ENCODE peak calls at places on chromosomes 3 and 15, in four cellular contexts. Y is K562, X is GM12878, Q is GM12891. A is an unnamed sample.

GRCh38 chr3:122640437-122640999 is 40.1 kb upstream of the PARP14 start:
- DNase-seq in Y (no peak), X (no peak), Q (no peak), A (no peak)

GRCh38 chr15:93024716-93025624 is 64.0 kb downstream of the RGMA start:
- DNase-seq in Y (no peak), X (no peak), Q (no peak), A (no peak)

GRCh38 chr3:50137567-50137966 is 17.6 kb upstream of the SEMA3F start:
- DNase-seq in Y (no peak), X (no peak), Q (no peak), A (no peak)

GRCh38 chr3:195872800-195873199 is 35.6 kb downstream of the TNK2 start:
- DNase-seq in Y (no peak), X (no peak), Q (no peak), A (no peak)

GRCh38 chr3:174232658-174233429 is 626.3 kb upstream of the NAALADL2 start:
- DNase-seq in Y (no peak), X (no peak), Q (no peak), A (no peak)

GRCh38 chr3:123283657-123284398 is 82.1 kb downstream of the SEC22A start:
- DNase-seq in Y (no peak), X (no peak), Q (no peak), A (no peak)

GRCh38 chr3:11206953-11207352 is 52.7 kb downstream of the HRH1 start:
- DNase-seq in Y (no peak), X (no peak), Q (no peak), A (no peak)

GRCh38 chr15:39618063-39618823 is 37.4 kb downstream of the THBS1 start:
- DNase-seq in Y (no peak), X (no peak), Q (no peak), A (no peak)

GRCh38 chr3:194720048-194720447 is 34.4 kb downstream of the FAM43A start:
- DNase-seq in Y (no peak), X (no peak), Q (no peak), A (no peak)

GRCh38 chr3:192339214-192339613 is 388.1 kb downstream of the FGF12 start:
- DNase-seq in Y (no peak), X (no peak), Q (no peak), A (no peak)

GRCh38 chr3:171054921-171055320 is 28.4 kb upstream of the SLC2A2 start:
- DNase-seq in Y (no peak), X (no peak), Q (no peak), A (no peak)

GRCh38 chr3:13013595-13013993 is 59.6 kb downstream of the IQSEC1 start:
- DNase-seq in Y (no peak), X (no peak), Q (no peak), A (no peak)

GRCh38 chr15:59148160-59148810 is 43.3 kb downstream of the CCNB2 start:
- DNase-seq in Y (no peak), X (no peak), Q (no peak), A (no peak)

GRCh38 chr3:24683511-24684384 is 189.1 kb upstream of the THRB start:
- DNase-seq in Y (peak), X (no peak), Q (no peak), A (no peak)

GRCh38 chr3:3110299-3110630 is at the start of gene IL5RA:
- DNase-seq in Y (no peak), X (no peak), Q (no peak), A (no peak)

GRCh38 chr3:168073842-168074311 is 21.8 kb downstream of the GOLIM4 start:
- DNase-seq in Y (no peak), X (no peak), Q (no peak), A (no peak)

GRCh38 chr3:72114773-72115172 is 329.8 kb upstream of the PROK2 start:
- DNase-seq in Y (no peak), X (no peak), Q (no peak), A (no peak)

GRCh38 chr3:11613319-11613718 is 30.4 kb downstream of the VGLL4 start:
- DNase-seq in Y (no peak), X (no peak), Q (no peak), A (no peak)

GRCh38 chr3:127721536-127721935 is 48.8 kb downstream of the ABTB1 start:
- DNase-seq in Y (no peak), X (no peak), Q (no peak), A (no peak)

GRCh38 chr3:151460240-151460639 is 621 bp downstream of the IGSF10 start:
- DNase-seq in Y (no peak), X (no peak), Q (no peak), A (no peak)

GRCh38 chr3:87158823-87159222 is 68.3 kb upstream of the CHMP2B start:
- DNase-seq in Y (no peak), X (no peak), Q (no peak), A (no peak)

GRCh38 chr15:57914350-57915055 is 151.0 kb downstream of the ALDH1A2 start:
- DNase-seq in Y (no peak), X (no peak), Q (no peak), A (no peak)

GRCh38 chr15:48541659-48542334 is 103.7 kb downstream of the FBN1 start:
- DNase-seq in Y (no peak), X (peak), Q (peak), A (no peak)

GRCh38 chr15:40058476-40059140 is 19.6 kb upstream of the SRP14 start:
- DNase-seq in Y (no peak), X (no peak), Q (no peak), A (no peak)

GRCh38 chr3:191246628-191247027 is 47.6 kb downstream of the OSTN start:
- DNase-seq in Y (no peak), X (no peak), Q (no peak), A (no peak)

GRCh38 chr3:70097084-70097483 is 97.6 kb downstream of the SAMMSON start:
- DNase-seq in Y (no peak), X (no peak), Q (no peak), A (no peak)

GRCh38 chr3:47782538-47783308 is 1.0 kb upstream of the SMARCC1 start:
- DNase-seq in Y (peak), X (no peak), Q (no peak), A (no peak)
- TF ChIP-seq SPI1 in Y (no peak), X (no peak), Q (no peak), A (no peak)

GRCh38 chr3:131193671-131194291 is 167.1 kb downstream of the NEK11 start:
- DNase-seq in Y (no peak), X (no peak), Q (no peak), A (no peak)
- TF ChIP-seq SPI1 in Y (no peak), X (no peak), Q (no peak), A (no peak)

DNA sequence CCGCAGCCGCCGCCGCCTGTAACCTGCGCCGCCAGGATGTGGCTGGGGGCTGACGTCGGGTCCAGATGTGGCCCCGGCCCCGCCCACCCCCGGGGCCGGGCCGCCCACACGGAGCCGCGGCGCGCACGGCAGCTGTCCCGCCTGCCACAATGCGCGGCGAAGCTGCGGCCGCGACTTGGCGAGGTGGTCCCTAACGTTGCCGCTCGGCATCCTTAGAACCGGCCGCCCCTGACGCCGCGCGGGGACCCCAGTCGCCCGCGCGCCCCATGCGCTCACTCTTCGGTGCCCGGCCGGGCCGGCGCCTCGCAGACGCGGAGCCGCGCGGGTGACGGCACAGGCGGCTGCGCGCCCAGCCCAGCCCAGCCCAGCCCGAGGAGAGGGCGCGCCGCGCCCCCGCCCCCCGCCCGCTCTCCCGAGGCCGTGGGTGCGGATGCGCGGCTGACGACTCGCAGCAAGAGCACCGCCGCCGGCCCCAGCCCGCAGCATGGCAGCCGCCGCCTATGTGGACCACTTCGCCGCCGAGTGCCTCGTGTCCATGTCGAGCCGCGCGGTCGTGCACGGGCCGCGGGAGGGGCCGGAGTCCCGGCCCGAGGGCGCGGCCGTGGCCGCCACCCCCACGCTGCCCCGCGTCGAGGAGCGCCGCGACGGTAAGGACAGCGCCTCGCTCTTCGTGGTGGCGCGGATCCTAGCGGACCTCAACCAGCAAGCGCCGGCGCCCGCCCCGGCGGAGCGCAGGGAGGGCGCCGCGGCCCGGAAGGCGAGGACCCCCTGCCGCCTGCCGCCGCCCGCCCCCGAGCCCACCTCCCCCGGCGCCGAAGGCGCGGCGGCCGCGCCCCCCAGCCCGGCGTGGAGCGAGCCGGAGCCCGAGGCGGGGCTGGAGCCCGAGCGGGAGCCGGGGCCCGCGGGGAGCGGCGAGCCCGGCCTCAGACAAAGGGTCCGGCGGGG is at the start of gene KLF13:
- DNase-seq in Y (peak), X (no peak), Q (no peak), A (no peak)
- TF ChIP-seq SPI1 in Y (no peak), X (no peak), Q (no peak), A (no peak)

DNA sequence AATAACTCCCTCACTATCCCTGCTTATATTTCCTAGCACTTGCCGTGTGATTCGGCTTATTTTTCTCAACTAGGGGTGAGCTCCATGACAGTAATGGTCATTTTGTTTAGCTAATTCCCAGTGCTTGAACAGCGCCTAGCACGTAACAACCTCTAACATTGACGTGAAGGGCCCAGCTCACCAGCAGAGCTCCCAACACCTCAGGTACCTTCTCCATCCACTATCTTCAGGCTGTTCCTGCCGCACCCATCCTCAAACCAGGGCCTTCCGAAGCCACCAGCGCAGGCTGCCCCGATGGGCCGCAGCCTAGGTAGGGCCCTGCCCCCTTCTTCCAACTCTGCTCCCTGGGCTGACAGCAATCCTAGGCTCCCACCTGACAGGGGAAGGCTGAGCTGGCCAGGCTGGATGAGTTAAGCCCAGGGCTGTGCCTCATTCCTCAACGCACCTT is 751 bp upstream of the RPS17 start:
- DNase-seq in Y (peak), X (no peak), Q (peak), A (no peak)
- TF ChIP-seq SPI1 in Y (no peak), X (no peak), Q (no peak), A (no peak)

A was measured in HL-60.